ENCODE peak calls at places on chromosomes 7 and 10, in seven cellular contexts. H is OCI-LY7, Q is GM23338, Y is HepG2, K is DND-41, E is neural progenitor cell, U is mesendoderm. L is an unnamed sample.
A peak's percentile ranks its signal among the peaks of the same experiment; 100 is the strongest.

GRCh38 chr7:8056431-8056830 is 87.8 kb downstream of the GLCCI1 start:
- DNase-seq in H (no peak), U (no peak), Q (no peak), E (no peak), Y (no peak), K (no peak), L (peak; percentile 10)

GRCh38 chr10:6170638-6171037 is 32.1 kb upstream of the PFKFB3 start:
- DNase-seq in U (no peak), Y (no peak), H (no peak), E (no peak), Q (no peak), K (no peak), L (no peak)

GRCh38 chr7:27739301-27739913 is 555 bp upstream of the TAX1BP1 start:
- DNase-seq in H (peak; percentile 39), Y (no peak), U (no peak), K (no peak), E (no peak), Q (no peak), L (peak; percentile 46)

GRCh38 chr7:1026721-1027151 is 17.6 kb upstream of the GPR146 start:
- DNase-seq in K (no peak), H (peak; percentile 71), E (no peak), Q (no peak), Y (no peak), U (no peak), L (no peak)

GRCh38 chr7:112668561-112668960 is 121.6 kb downstream of the TMEM168 start:
- DNase-seq in E (no peak), H (no peak), K (no peak), U (peak; percentile 36), Y (no peak), Q (no peak), L (no peak)

GRCh38 chr7:156999611-157000046 is 10.8 kb downstream of the MNX1 start:
- DNase-seq in H (no peak), Q (peak; percentile 55), K (no peak), U (no peak), E (peak; percentile 74), Y (no peak), L (no peak)

GRCh38 chr10:35063837-35064454 is 26.2 kb downstream of the CUL2 start:
- DNase-seq in K (no peak), E (no peak), H (no peak), Y (no peak), U (peak; percentile 70), Q (no peak), L (no peak)

GRCh38 chr7:77752016-77752415 is 46.2 kb downstream of the TMEM60 start:
- DNase-seq in K (peak; percentile 26), E (no peak), Q (no peak), H (no peak), U (no peak), Y (no peak), L (no peak)

GRCh38 chr7:157194948-157195347 is 56.2 kb downstream of the UBE3C start:
- DNase-seq in Q (no peak), E (no peak), K (no peak), Y (no peak), H (no peak), U (no peak), L (no peak)

GRCh38 chr7:77326131-77326530 is 90.0 kb downstream of the GSAP start:
- DNase-seq in Q (no peak), E (no peak), Y (no peak), H (no peak), K (no peak), U (no peak), L (peak; percentile 49)

GRCh38 chr7:79692015-79692414 is 238.5 kb upstream of the MAGI2 start:
- DNase-seq in Y (no peak), Q (no peak), E (no peak), K (no peak), H (no peak), U (peak; percentile 2), L (peak; percentile 83)

GRCh38 chr7:94395141-94396041 is 696 bp downstream of the COL1A2 start:
- DNase-seq in Y (peak; percentile 63), Q (peak; percentile 89), U (peak; percentile 94), K (peak; percentile 21), H (peak; percentile 64), E (peak; percentile 79), L (peak; percentile 89)

GRCh38 chr10:82942572-82943091 is 1067.6 kb downstream of the NRG3 start:
- DNase-seq in H (no peak), E (no peak), K (no peak), Y (no peak), Q (no peak), U (no peak), L (peak; percentile 37)

GRCh38 chr10:48926764-48927163 is 12.9 kb downstream of the LRRC18 start:
- DNase-seq in U (peak; percentile 24), Y (no peak), H (no peak), E (no peak), Q (no peak), K (no peak), L (no peak)

GRCh38 chr7:48042216-48042615 is 6.9 kb downstream of the C7orf57 start:
- DNase-seq in U (no peak), H (no peak), Y (no peak), Q (no peak), K (no peak), E (no peak), L (peak; percentile 52)

GRCh38 chr7:96778263-96778662 is 68.6 kb upstream of the SEM1 start:
- DNase-seq in U (peak; percentile 65), H (peak; percentile 2), Y (peak; percentile 38), K (no peak), E (peak; percentile 29), Q (peak; percentile 79), L (no peak)

GRCh38 chr10:100022403-100022802 is 12.7 kb upstream of the DNMBP start:
- DNase-seq in Q (no peak), Y (no peak), E (no peak), K (no peak), U (no peak), H (no peak), L (peak; percentile 29)

GRCh38 chr10:15324611-15325010 is 46.5 kb downstream of the FAM171A1 start:
- DNase-seq in K (no peak), H (no peak), E (no peak), Y (no peak), U (no peak), Q (no peak), L (peak; percentile 44)

GRCh38 chr10:120483006-120483405 is 26.0 kb downstream of the PLPP4 start:
- DNase-seq in U (no peak), Q (no peak), H (no peak), K (no peak), E (no peak), Y (no peak), L (no peak)

GRCh38 chr10:120480848-120481247 is 23.8 kb downstream of the PLPP4 start:
- DNase-seq in K (no peak), E (no peak), Q (no peak), Y (no peak), H (no peak), U (no peak), L (no peak)

GRCh38 chr10:120490288-120490687 is 33.3 kb downstream of the PLPP4 start:
- DNase-seq in K (no peak), Y (no peak), H (no peak), E (peak; percentile 18), Q (peak; percentile 5), U (peak; percentile 19), L (no peak)

GRCh38 chr10:120486671-120487205 is 29.7 kb downstream of the PLPP4 start:
- DNase-seq in Q (no peak), Y (no peak), U (peak; percentile 67), K (no peak), E (no peak), H (no peak), L (no peak)

GRCh38 chr10:120485946-120486345 is 28.9 kb downstream of the PLPP4 start:
- DNase-seq in U (no peak), Q (no peak), H (no peak), Y (no peak), K (no peak), E (no peak), L (no peak)
- H3K79me2 ChIP-seq in U (no peaks in the 10 kb centered on the region), Q (no peaks in the 10 kb centered on the region), H (no peaks in the 10 kb centered on the region), Y (no peaks in the 10 kb centered on the region), K (no peaks in the 10 kb centered on the region), E (no peaks in the 10 kb centered on the region), L (peaks cover 46% of the 10 kb centered on the region)

DNA sequence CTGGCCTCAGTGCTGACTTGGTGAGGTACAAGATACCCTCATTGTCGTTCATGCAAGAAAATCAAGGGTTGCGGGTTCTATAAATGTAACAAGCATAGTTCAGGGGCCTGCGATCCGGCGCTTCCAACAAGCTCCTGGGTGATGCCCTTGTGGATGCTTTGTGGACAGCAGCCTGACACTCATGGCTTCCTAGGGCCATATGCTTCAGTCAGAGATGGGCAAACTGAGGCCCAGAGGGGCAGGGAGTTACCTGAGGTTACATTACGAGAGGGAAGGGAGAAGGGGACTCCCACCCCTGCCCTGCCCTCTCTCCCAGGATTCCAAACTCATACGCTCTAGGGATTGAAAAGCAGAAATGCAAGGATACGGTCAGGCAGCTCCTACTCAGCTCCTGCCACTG is 296.3 kb upstream of the ZMIZ1 start:
- DNase-seq in Y (no peak), H (no peak), U (no peak), Q (no peak), E (no peak), K (no peak), L (no peak)
- H3K79me2 ChIP-seq in Y (no peaks in the 10 kb centered on the region), H (no peaks in the 10 kb centered on the region), U (no peaks in the 10 kb centered on the region), Q (no peaks in the 10 kb centered on the region), E (no peaks in the 10 kb centered on the region), K (no peaks in the 10 kb centered on the region), L (no peaks in the 10 kb centered on the region)

DNA sequence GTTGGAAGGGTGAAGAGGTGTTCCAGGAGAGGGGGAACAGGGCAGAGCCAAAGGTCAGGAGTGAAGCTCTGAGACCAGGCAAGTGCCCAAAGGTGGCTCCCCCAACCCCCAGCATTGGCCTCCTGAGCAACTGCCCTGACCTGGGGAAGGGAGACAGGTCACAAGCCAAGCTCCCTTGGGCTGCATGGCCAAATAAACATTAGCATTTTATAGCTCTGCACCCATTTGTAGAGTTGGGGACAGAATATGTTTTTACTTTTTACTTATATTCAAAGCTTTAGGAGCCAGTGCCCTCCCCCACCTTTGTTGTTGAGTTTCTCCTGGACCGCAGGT is 4.0 kb downstream of the UNC5B start:
- DNase-seq in K (no peak), U (no peak), E (no peak), Q (no peak), H (no peak), Y (no peak), L (no peak)
- H3K79me2 ChIP-seq in K (no peaks in the 10 kb centered on the region), U (peaks cover 44% of the 10 kb centered on the region), E (peaks cover 29% of the 10 kb centered on the region), Q (peaks cover 70% of the 10 kb centered on the region), H (no peaks in the 10 kb centered on the region), Y (no peaks in the 10 kb centered on the region), L (peaks cover 19% of the 10 kb centered on the region)

GRCh38 chr7:90599892-90600555 is 3.9 kb downstream of the CDK14 start:
- DNase-seq in H (no peak), E (no peak), Q (no peak), Y (no peak), K (no peak), U (no peak), L (peak; percentile 52)

GRCh38 chr7:90604383-90604782 is 8.3 kb downstream of the CDK14 start:
- DNase-seq in U (no peak), Q (no peak), K (no peak), H (no peak), Y (no peak), E (no peak), L (no peak)

GRCh38 chr7:90605055-90605454 is 8.9 kb downstream of the CDK14 start:
- DNase-seq in E (peak; percentile 23), Q (no peak), U (no peak), Y (no peak), H (no peak), K (no peak), L (no peak)

GRCh38 chr7:90607196-90607595 is 11.1 kb downstream of the CDK14 start:
- DNase-seq in Y (no peak), Q (no peak), H (no peak), E (no peak), U (peak; percentile 21), K (no peak), L (peak; percentile 48)

GRCh38 chr7:90603346-90603745 is 7.2 kb downstream of the CDK14 start:
- DNase-seq in K (no peak), U (no peak), Q (no peak), H (no peak), E (no peak), Y (no peak), L (no peak)
- H3K79me2 ChIP-seq in K (no peaks in the 10 kb centered on the region), U (peaks cover 18% of the 10 kb centered on the region), Q (peaks cover 92% of the 10 kb centered on the region), H (no peaks in the 10 kb centered on the region), E (peaks cover 92% of the 10 kb centered on the region), Y (no peaks in the 10 kb centered on the region), L (peaks cover 99% of the 10 kb centered on the region)